ENCODE peak calls at places on chromosomes 12 and 14, in eight cellular contexts. P is mesothelial cell of epicardium, N is MCF 10A, U is left ventricle myocardium inferior, M is body of pancreas, I is fibroblast of lung, H is ovary, B is brain microvascular endothelial cell. O is an unnamed sample.

GRCh38 chr14:90827919-90828610 is 11.8 kb upstream of the TTC7B start:
- DNase-seq in P (peak; percentile 82), N (no peak), U (peak; percentile 95), M (peak; percentile 96), I (peak; percentile 77), H (peak; percentile 93), B (peak; percentile 85), O (peak; percentile 79)

GRCh38 chr12:105820407-105821140 is 318.2 kb downstream of the NUAK1 start:
- DNase-seq in P (no peak), N (peak; percentile 55), U (no peak), M (peak; percentile 16), I (peak; percentile 52), H (peak; percentile 17), B (peak; percentile 40), O (no peak)

GRCh38 chr12:55845785-55846496 is 3.2 kb upstream of the MMP19 start:
- DNase-seq in P (no peak), N (no peak), U (no peak), M (no peak), I (no peak), H (no peak), B (no peak), O (no peak)

GRCh38 chr12:72271401-72271740 is 799 bp upstream of the TRHDE start:
- DNase-seq in P (peak; percentile 21), N (no peak), U (no peak), M (peak; percentile 84), I (peak; percentile 72), H (peak; percentile 48), B (peak; percentile 43), O (no peak)

GRCh38 chr14:29687071-29687765 is 240.4 kb downstream of the PRKD1 start:
- DNase-seq in P (no peak), N (no peak), U (no peak), M (no peak), I (no peak), H (no peak), B (no peak), O (no peak)

GRCh38 chr12:46351861-46352595 is 20.5 kb downstream of the SLC38A2 start:
- DNase-seq in P (no peak), N (no peak), U (no peak), M (no peak), I (peak; percentile 31), H (no peak), B (no peak), O (no peak)

GRCh38 chr14:104386281-104386841 is 193.2 kb upstream of the C14orf180 start:
- DNase-seq in P (no peak), N (no peak), U (no peak), M (no peak), I (no peak), H (no peak), B (no peak), O (no peak)

GRCh38 chr14:68781161-68782021 is 11.5 kb downstream of the ZFP36L1 start:
- DNase-seq in P (no peak), N (no peak), U (no peak), M (peak; percentile 60), I (no peak), H (peak; percentile 47), B (no peak), O (no peak)

GRCh38 chr12:76588881-76589565 is 29.5 kb upstream of the OSBPL8 start:
- DNase-seq in P (no peak), N (peak; percentile 90), U (no peak), M (no peak), I (peak; percentile 92), H (no peak), B (peak; percentile 17), O (no peak)

GRCh38 chr14:71478542-71478941 is 453.7 kb upstream of the RGS6 start:
- DNase-seq in P (no peak), N (no peak), U (no peak), M (no peak), I (peak; percentile 14), H (no peak), B (peak; percentile 70), O (no peak)

GRCh38 chr14:105075364-105076295 is 10.4 kb upstream of the GPR132 start:
- DNase-seq in P (peak; percentile 22), N (no peak), U (peak; percentile 68), M (peak; percentile 32), I (peak; percentile 43), H (no peak), B (peak; percentile 18), O (no peak)

GRCh38 chr14:91373591-91374245 is 43.9 kb downstream of the CCDC88C start:
- DNase-seq in P (no peak), N (no peak), U (no peak), M (no peak), I (no peak), H (no peak), B (no peak), O (no peak)

GRCh38 chr14:55249423-55249822 is 21.8 kb upstream of the FBXO34 start:
- DNase-seq in P (no peak), N (no peak), U (no peak), M (no peak), I (peak; percentile 56), H (no peak), B (peak; percentile 54), O (no peak)

GRCh38 chr14:24398943-24399801 is at the start of gene NYNRIN:
- DNase-seq in P (peak; percentile 44), N (no peak), U (peak; percentile 78), M (peak; percentile 56), I (no peak), H (peak; percentile 82), B (no peak), O (no peak)

GRCh38 chr14:35553808-35554207 is 19.8 kb downstream of the INSM2 start:
- DNase-seq in P (no peak), N (no peak), U (no peak), M (no peak), I (no peak), H (no peak), B (no peak), O (no peak)

GRCh38 chr14:76298896-76299295 is 77.0 kb upstream of the ESRRB start:
- DNase-seq in P (no peak), N (no peak), U (no peak), M (no peak), I (no peak), H (no peak), B (no peak), O (no peak)
- TF ChIP-seq CTCF in P (no peak), N (no peak), U (no peak), M (no peak), I (no peak), H (no peak), B (no peak), O (no peak)

DNA sequence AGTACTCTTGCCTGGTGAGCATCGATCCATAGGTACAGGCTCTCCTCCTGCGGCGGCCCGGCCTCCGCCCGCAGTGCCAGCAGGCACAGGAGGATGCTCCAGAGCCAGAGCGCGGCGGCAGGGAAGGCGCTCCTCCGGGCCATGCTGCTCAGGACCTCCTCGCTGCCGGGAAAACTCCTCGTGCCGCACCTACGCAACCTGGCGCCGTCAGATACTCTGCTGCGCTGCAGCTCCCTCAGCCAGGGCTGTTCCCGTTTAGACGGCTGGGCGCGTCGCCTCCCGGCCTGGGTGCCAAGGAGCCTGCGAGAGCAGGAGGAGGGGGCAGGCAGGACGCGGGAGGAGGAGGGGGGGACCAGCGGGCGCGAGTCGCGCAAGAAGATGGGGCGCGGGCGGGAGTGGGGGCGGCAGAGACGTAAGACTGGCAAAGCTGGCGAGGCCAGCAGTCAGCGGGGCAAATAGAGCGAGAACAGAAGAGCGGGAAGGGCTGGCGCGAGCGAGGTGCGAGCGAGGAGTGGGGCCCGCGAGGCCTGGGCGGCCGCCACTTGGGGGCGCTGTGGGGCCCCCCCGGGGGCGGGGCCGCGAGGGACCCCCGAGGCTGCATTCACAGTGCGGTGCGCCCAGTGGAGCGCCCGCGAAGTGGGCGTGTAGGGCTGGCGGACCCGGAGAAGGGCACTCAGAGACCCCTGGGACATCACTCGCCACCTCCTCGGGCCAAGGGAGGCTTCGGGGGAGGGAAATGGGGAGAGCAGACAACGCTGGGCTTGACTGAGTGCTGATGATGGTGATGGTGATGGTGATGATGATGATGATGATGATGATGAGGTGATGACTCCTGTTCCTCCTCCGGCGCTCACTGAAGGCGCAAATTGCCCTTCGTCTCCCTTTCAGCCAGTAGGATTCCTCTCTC is at the start of gene WIF1:
- DNase-seq in P (peak; percentile 26), N (no peak), U (no peak), M (peak; percentile 52), I (peak; percentile 2), H (peak; percentile 17), B (no peak), O (no peak)
- TF ChIP-seq CTCF in P (peak; percentile 47), N (peak; percentile 43), U (peak; percentile 26), M (no peak), I (peak; percentile 16), H (no peak), B (peak; percentile 6), O (no peak)

DNA sequence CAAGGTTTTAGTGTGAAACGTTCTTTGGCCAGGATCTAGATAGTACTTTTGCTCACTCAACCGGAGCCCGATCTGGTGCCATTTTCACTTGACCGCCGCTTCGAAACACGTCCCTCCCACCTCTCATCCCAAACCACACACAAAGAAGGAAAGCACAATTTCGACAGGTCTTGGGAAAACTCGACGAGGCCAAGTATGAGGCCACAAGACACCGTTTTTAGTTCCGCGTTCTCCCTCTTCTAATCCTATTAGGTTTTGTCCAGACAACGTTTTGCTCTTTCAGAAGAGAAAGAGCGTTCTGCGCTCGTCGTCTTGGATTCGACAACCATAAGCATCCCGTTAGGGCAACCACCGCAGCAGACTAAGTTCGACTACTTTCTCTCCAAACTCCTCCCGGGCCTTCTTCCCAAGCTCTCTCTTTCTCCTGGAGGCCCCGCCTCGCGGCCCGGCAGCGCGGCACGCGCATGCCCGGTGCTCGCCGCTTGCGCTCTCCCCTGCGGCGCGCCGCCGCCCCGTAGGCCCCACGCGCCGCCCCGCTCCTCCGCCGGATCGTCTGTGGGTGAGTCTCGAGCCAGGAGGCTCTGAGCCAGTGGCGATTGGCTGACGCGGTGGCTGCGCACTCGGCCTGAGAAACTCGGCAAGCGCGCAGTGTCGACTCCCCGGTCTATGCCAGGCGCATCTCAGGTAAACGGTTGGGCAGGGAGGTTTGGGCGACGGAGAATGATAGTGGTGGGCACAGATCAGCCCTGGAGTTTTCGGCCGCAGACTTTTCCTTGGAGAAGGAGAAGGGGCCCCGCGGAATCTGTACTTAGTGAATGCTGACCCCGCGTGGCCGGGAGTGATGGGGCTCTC is at the start of gene MIPOL1:
- DNase-seq in P (peak; percentile 69), N (peak; percentile 85), U (peak; percentile 86), M (peak; percentile 88), I (peak; percentile 92), H (peak; percentile 90), B (peak; percentile 78), O (peak; percentile 33)
- TF ChIP-seq CTCF in P (no peak), N (no peak), U (peak; percentile 47), M (peak; percentile 57), I (peak; percentile 44), H (peak; percentile 37), B (peak; percentile 46), O (no peak)

GRCh38 chr14:74572829-74573360 is 39.1 kb downstream of the LTBP2 start:
- DNase-seq in P (no peak), N (peak; percentile 86), U (no peak), M (no peak), I (peak; percentile 52), H (no peak), B (peak; percentile 36), O (no peak)

GRCh38 chr14:74571901-74572828 is 39.9 kb downstream of the LTBP2 start:
- DNase-seq in P (no peak), N (peak; percentile 97), U (no peak), M (no peak), I (peak; percentile 98), H (no peak), B (peak; percentile 98), O (no peak)

GRCh38 chr14:74574092-74574438 is 38.0 kb downstream of the LTBP2 start:
- DNase-seq in P (no peak), N (no peak), U (no peak), M (no peak), I (no peak), H (no peak), B (peak; percentile 26), O (no peak)

GRCh38 chr14:74574706-74575105 is 37.3 kb downstream of the LTBP2 start:
- DNase-seq in P (no peak), N (no peak), U (no peak), M (no peak), I (no peak), H (no peak), B (no peak), O (no peak)

GRCh38 chr14:74573421-74574091 is 38.5 kb downstream of the LTBP2 start:
- DNase-seq in P (no peak), N (peak; percentile 67), U (no peak), M (no peak), I (no peak), H (no peak), B (no peak), O (no peak)
- TF ChIP-seq CTCF in P (no peak), N (peak; percentile 53), U (no peak), M (no peak), I (no peak), H (no peak), B (peak; percentile 41), O (no peak)